ENCODE peak calls at places on chromosomes 3 and 15, in five cellular contexts. R, Y, J, S and H are unnamed samples.

GRCh38 chr3:194561306-194561974 is 71.8 kb downstream of the TMEM44 start:
- DNase-seq in R (no peak), Y (peak), J (no peak), S (no peak), H (no peak)

GRCh38 chr3:110343945-110344344 is 727.7 kb upstream of the NECTIN3 start:
- DNase-seq in R (no peak), Y (no peak), J (no peak), S (no peak), H (no peak)

GRCh38 chr15:70794596-70795310 is 31.4 kb upstream of the UACA start:
- DNase-seq in R (no peak), Y (peak), J (no peak), S (no peak), H (peak)

GRCh38 chr3:69530554-69530953 is 144.7 kb upstream of the FRMD4B start:
- DNase-seq in R (no peak), Y (no peak), J (no peak), S (no peak), H (no peak)

GRCh38 chr15:60376677-60377095 is 21.1 kb downstream of the ANXA2 start:
- DNase-seq in R (no peak), Y (no peak), J (no peak), S (no peak), H (no peak)

GRCh38 chr3:141000027-141000663 is 51.0 kb upstream of the SPSB4 start:
- DNase-seq in R (peak), Y (peak), J (no peak), S (peak), H (no peak)

GRCh38 chr15:82914396-82914795 is 38.1 kb downstream of the HOMER2 start:
- DNase-seq in R (no peak), Y (no peak), J (no peak), S (no peak), H (no peak)

GRCh38 chr3:172194702-172195392 is 155.5 kb downstream of the FNDC3B start:
- DNase-seq in R (no peak), Y (no peak), J (no peak), S (peak), H (no peak)

GRCh38 chr3:190427108-190427507 is 22.6 kb downstream of the TMEM207 start:
- DNase-seq in R (no peak), Y (no peak), J (no peak), S (no peak), H (no peak)

GRCh38 chr15:20368974-20369373 is 172.6 kb downstream of the GOLGA6L6 start:
- DNase-seq in R (no peak), Y (no peak), J (no peak), S (no peak), H (no peak)

GRCh38 chr3:127092776-127093175 is 100.2 kb upstream of the PRR23E start:
- DNase-seq in R (no peak), Y (no peak), J (no peak), S (no peak), H (no peak)

GRCh38 chr3:30632065-30632464 is 25.7 kb downstream of the TGFBR2 start:
- DNase-seq in R (no peak), Y (peak), J (no peak), S (no peak), H (no peak)
- H3K4me3 ChIP-seq in R (no peak), Y (no peak), J (peak), S (no peak), H (no peak)

DNA sequence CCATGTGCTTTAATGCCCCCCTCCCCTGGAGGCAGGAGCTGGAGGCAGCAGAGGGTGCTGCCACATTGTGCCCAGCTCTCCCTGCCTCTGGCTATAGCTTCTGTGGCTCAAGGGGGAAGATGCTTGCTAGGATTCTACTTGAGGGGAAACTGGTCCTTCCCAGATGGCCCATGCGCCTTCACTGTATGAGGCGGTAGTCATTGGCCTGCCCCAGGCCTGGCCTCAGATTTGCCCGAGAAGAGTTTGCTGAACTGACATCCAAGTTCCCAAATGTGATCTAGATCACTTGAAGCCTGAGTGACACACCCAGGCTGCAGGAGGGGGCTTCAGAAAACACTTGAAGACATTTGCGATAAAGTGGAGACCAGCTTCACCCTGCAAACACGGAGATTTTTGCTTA is 4.1 kb downstream of the SYNM start:
- DNase-seq in R (no peak), Y (no peak), J (no peak), S (no peak), H (no peak)
- H3K4me3 ChIP-seq in R (no peak), Y (no peak), J (no peak), S (no peak), H (no peak)

DNA sequence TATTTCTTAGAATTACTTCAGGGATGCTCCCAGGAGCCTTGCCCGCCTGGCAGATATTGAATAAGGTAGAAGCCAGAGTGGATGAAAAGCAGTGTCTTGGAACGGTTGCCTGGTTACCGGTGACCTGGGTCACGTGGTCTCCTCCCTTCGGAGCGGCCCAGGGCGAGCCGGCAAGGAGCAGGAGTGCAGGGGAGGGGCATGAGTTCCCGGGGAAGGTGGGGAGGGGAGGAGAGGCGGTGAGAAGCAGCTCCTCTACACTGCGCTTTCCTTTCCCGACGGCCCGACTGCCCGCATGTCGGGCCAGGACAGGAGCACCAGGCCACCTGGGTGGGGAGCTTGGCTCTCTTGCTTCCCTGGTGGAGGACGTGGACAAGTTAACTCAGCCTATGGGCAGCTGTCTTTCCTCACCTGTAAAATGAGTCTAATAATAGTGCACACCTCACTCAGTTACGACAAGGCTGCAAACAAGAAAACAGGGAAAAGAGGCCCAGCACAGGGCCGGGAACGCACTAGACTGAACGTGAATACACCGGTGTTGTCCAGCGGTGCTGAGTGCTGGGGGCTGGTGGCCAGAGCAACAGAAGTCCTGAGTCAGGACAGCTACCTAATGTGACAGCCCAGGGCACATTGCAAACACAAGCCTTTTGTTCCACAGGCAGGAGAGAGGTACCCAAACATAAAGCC is 198.3 kb downstream of the ADAMTS9 start:
- DNase-seq in R (no peak), Y (no peak), J (no peak), S (no peak), H (no peak)
- H3K4me3 ChIP-seq in R (no peak), Y (no peak), J (no peak), S (no peak), H (no peak)

GRCh38 chr3:11726146-11726545 is 82.4 kb upstream of the VGLL4 start:
- DNase-seq in R (no peak), Y (no peak), J (no peak), S (no peak), H (no peak)

GRCh38 chr3:11721114-11721440 is 77.4 kb upstream of the VGLL4 start:
- DNase-seq in R (no peak), Y (peak), J (no peak), S (no peak), H (no peak)

GRCh38 chr3:11727207-11727606 is 83.5 kb upstream of the VGLL4 start:
- DNase-seq in R (no peak), Y (peak), J (no peak), S (no peak), H (no peak)

GRCh38 chr3:11720220-11721113 is 76.8 kb upstream of the VGLL4 start:
- DNase-seq in R (peak), Y (peak), J (peak), S (peak), H (no peak)

GRCh38 chr3:11724615-11725339 is 81.1 kb upstream of the VGLL4 start:
- DNase-seq in R (peak), Y (no peak), J (no peak), S (no peak), H (no peak)
- H3K4me3 ChIP-seq in R (peak), Y (no peak), J (peak), S (no peak), H (no peak)

GRCh38 chr3:905217-905616 is 187.6 kb upstream of the CNTN6 start:
- DNase-seq in R (no peak), Y (no peak), J (no peak), S (no peak), H (no peak)
- H3K4me3 ChIP-seq in R (no peak), Y (no peak), J (no peak), S (no peak), H (no peak)

GRCh38 chr3:50260942-50261441 is 8.0 kb upstream of the SEMA3B start:
- DNase-seq in R (no peak), Y (no peak), J (no peak), S (no peak), H (no peak)

GRCh38 chr3:50258979-50259378 is 10.0 kb upstream of the SEMA3B start:
- DNase-seq in R (no peak), Y (no peak), J (no peak), S (no peak), H (no peak)

GRCh38 chr3:50260027-50260941 is 8.7 kb upstream of the SEMA3B start:
- DNase-seq in R (peak), Y (peak), J (peak), S (peak), H (peak)

GRCh38 chr3:50257990-50258389 is 11.0 kb upstream of the SEMA3B start:
- DNase-seq in R (no peak), Y (no peak), J (no peak), S (no peak), H (no peak)

GRCh38 chr3:50259432-50260026 is 9.4 kb upstream of the SEMA3B start:
- DNase-seq in R (no peak), Y (no peak), J (no peak), S (no peak), H (no peak)
- H3K4me3 ChIP-seq in R (no peak), Y (no peak), J (no peak), S (peak), H (no peak)

GRCh38 chr15:48570838-48571237 is 74.7 kb downstream of the FBN1 start:
- DNase-seq in R (no peak), Y (no peak), J (no peak), S (no peak), H (no peak)
- H3K4me3 ChIP-seq in R (no peak), Y (no peak), J (no peak), S (no peak), H (no peak)

GRCh38 chr3:192929755-192930491 is 12.3 kb upstream of the MB21D2 start:
- DNase-seq in R (no peak), Y (no peak), J (no peak), S (no peak), H (no peak)

GRCh38 chr3:192931825-192932224 is 14.2 kb upstream of the MB21D2 start:
- DNase-seq in R (no peak), Y (no peak), J (no peak), S (no peak), H (no peak)

GRCh38 chr3:192929146-192929545 is 11.5 kb upstream of the MB21D2 start:
- DNase-seq in R (no peak), Y (no peak), J (no peak), S (no peak), H (no peak)

GRCh38 chr3:192928720-192929119 is 11.1 kb upstream of the MB21D2 start:
- DNase-seq in R (no peak), Y (no peak), J (no peak), S (no peak), H (no peak)

DNA sequence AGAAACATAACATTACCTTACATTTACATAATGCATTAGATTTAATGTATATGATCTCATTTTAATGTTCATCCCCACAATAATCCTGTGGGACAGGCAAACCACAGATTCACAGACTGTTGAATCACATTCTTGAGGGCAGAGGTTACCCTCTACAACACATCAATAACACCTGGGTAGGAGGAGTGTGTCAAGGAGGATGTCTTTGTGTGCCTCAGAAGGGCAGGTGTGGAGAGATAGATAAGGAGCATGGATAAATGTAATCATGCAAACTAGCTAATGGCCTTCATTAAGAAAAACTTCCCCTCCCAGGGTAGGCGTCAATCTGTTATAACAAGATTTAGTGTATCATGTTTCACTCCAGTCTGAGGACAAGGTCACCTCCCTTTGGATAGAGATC is 12.9 kb upstream of the MB21D2 start:
- DNase-seq in R (no peak), Y (no peak), J (no peak), S (no peak), H (no peak)
- H3K4me3 ChIP-seq in R (no peak), Y (no peak), J (no peak), S (no peak), H (no peak)

DNA sequence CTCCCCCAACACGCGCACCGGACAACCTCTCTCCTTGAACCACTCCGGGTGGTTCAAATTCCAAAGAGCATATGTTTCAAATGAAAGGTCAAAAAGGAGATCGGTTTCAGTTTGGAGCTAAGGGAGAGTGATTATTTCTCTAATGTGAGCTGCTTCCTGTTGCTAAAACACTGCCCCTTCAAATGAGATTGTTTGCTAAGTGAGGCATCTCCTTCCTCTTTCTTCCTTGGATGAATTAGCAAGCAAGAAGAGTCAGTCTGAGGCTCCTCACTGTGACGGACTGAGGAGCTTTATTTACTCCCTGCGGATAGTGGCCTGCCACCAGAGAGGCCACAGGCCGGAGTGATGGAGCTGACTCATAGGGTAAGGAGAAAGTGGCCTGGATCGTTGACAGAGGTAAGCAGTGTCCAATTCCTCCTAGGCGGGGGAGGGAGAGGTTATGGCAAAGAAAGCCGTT is 166.9 kb upstream of the ANKRD28 start:
- DNase-seq in R (no peak), Y (peak), J (no peak), S (no peak), H (no peak)
- H3K4me3 ChIP-seq in R (no peak), Y (peak), J (no peak), S (no peak), H (no peak)